ENCODE peak calls at places on chromosomes 2 and 18, in eight cellular contexts. D is SJSA1; Z is activated CD8-positive, alpha-beta memory T cell treated with anti-CD3 and anti-CD28 coated beads, Interleukin-2, amount 50 U/mL, for 48 hours; O is AG08396; H is sciatic nerve; N is EL; G is right cardiac atrium; W is AG08395. S is an unnamed sample.

GRCh38 chr2:216951166-216951565 is 91.3 kb upstream of the TNP1 start:
- DNase-seq in H (no peak), O (no peak), G (no peak), N (no peak), Z (no peak), D (no peak), W (no peak), S (no peak)

GRCh38 chr2:112032615-112033457 is 22.2 kb upstream of the TMEM87B start:
- DNase-seq in G (no peak), O (no peak), Z (no peak), H (peak), D (no peak), N (peak), W (peak), S (no peak)

GRCh38 chr2:143399679-143400078 is 270.5 kb downstream of the ARHGAP15 start:
- DNase-seq in W (no peak), Z (no peak), G (no peak), O (no peak), D (no peak), H (no peak), N (peak), S (no peak)

GRCh38 chr2:186917866-186918265 is 68.9 kb upstream of the ZSWIM2 start:
- DNase-seq in W (no peak), O (no peak), N (peak), Z (no peak), D (no peak), G (no peak), H (no peak), S (no peak)

GRCh38 chr18:31675404-31675803 is 9.0 kb downstream of the B4GALT6 start:
- DNase-seq in Z (no peak), G (no peak), N (no peak), O (no peak), W (no peak), H (no peak), D (no peak), S (no peak)

GRCh38 chr18:79129120-79129519 is 59.9 kb downstream of the ATP9B start:
- DNase-seq in N (no peak), H (no peak), D (no peak), Z (no peak), G (no peak), W (no peak), O (no peak), S (no peak)

GRCh38 chr2:160652236-160652635 is 158.6 kb upstream of the RBMS1 start:
- DNase-seq in W (peak), Z (peak), O (peak), G (peak), D (no peak), N (no peak), H (no peak), S (peak)

GRCh38 chr2:233498126-233498525 is 68.5 kb downstream of the USP40 start:
- DNase-seq in N (no peak), W (no peak), O (no peak), G (no peak), Z (no peak), H (no peak), D (no peak), S (no peak)

GRCh38 chr2:2050321-2050905 is 280.7 kb downstream of the MYT1L start:
- DNase-seq in D (no peak), N (no peak), W (no peak), O (no peak), Z (no peak), G (no peak), H (no peak), S (no peak)

GRCh38 chr2:61898810-61899209 is 6.7 kb upstream of the COMMD1 start:
- DNase-seq in W (peak), N (peak), H (no peak), D (no peak), Z (no peak), O (no peak), G (no peak), S (no peak)

GRCh38 chr2:53740170-53740569 is 27.4 kb upstream of the CHAC2 start:
- DNase-seq in O (peak), Z (no peak), G (no peak), D (no peak), W (peak), N (peak), H (no peak), S (no peak)

GRCh38 chr2:161625314-161625919 is 1.2 kb downstream of the SLC4A10 start:
- DNase-seq in Z (no peak), H (no peak), O (no peak), W (no peak), D (no peak), N (no peak), G (no peak), S (no peak)

GRCh38 chr18:42289526-42289925 is 334.5 kb downstream of the PIK3C3 start:
- DNase-seq in Z (no peak), D (no peak), O (no peak), N (no peak), H (no peak), G (no peak), W (no peak), S (no peak)

GRCh38 chr2:85222792-85223191 is 89.6 kb downstream of the TCF7L1 start:
- DNase-seq in W (no peak), H (no peak), O (no peak), D (no peak), N (no peak), Z (no peak), G (peak), S (no peak)

GRCh38 chr18:13454363-13455150 is 236.0 kb downstream of the LDLRAD4 start:
- DNase-seq in O (no peak), D (no peak), Z (peak), G (peak), N (no peak), W (no peak), H (no peak), S (no peak)

S was measured in activated effector memory CD4-positive, alpha-beta T cell treated with anti-CD3 and anti-CD28 coated beads, Interleukin-2, amount 50 U/mL, for 16 hours.